ENCODE peak calls at places on chromosomes 6 and 20, in ten cellular contexts. B, Z, K, F, D, S, E, X, C and N are unnamed samples. For H3K4me1, the result is how much of the 10 kb centered on the place peaks cover.

GRCh38 chr20:59676877-59677140 is 72.5 kb downstream of the PHACTR3 start:
- DNase-seq in C (no peak), B (no peak), F (no peak), Z (no peak), S (no peak), X (no peak), D (no peak), K (no peak), E (no peak), N (no peak)

GRCh38 chr6:149856256-149856994 is 7.7 kb downstream of the LRP11 start:
- DNase-seq in E (no peak), B (no peak), C (peak), S (no peak), Z (no peak), D (peak), F (no peak), K (no peak), X (no peak), N (no peak)

GRCh38 chr6:111534366-111534765 is 51.3 kb upstream of the REV3L start:
- DNase-seq in E (no peak), Z (no peak), K (peak), X (peak), S (peak), C (no peak), B (peak), F (no peak), D (peak), N (peak)

GRCh38 chr6:129608886-129609540 is 101.0 kb downstream of the ARHGAP18 start:
- DNase-seq in Z (no peak), C (no peak), S (no peak), D (no peak), E (no peak), B (no peak), X (no peak), F (no peak), K (no peak), N (no peak)

GRCh38 chr6:89921691-89922090 is 27.4 kb downstream of the GJA10 start:
- DNase-seq in X (no peak), K (no peak), D (peak), Z (no peak), C (no peak), S (peak), B (no peak), E (no peak), F (no peak), N (no peak)

GRCh38 chr20:32449890-32450401 is 91.8 kb downstream of the ASXL1 start:
- DNase-seq in B (no peak), E (no peak), D (no peak), C (no peak), K (no peak), F (no peak), Z (no peak), S (no peak), X (no peak), N (no peak)

GRCh38 chr6:17418281-17419188 is 25.1 kb downstream of the CAP2 start:
- DNase-seq in K (no peak), S (peak), F (no peak), E (no peak), Z (no peak), D (peak), C (peak), X (peak), B (peak), N (no peak)

GRCh38 chr6:139436521-139437348 is 62.3 kb upstream of the CITED2 start:
- DNase-seq in C (no peak), D (peak), F (no peak), B (no peak), E (no peak), X (no peak), Z (no peak), S (peak), K (no peak), N (no peak)

GRCh38 chr6:20092071-20092566 is 120.2 kb downstream of the MBOAT1 start:
- DNase-seq in K (no peak), C (peak), Z (no peak), D (peak), X (peak), B (no peak), E (no peak), S (peak), F (peak), N (no peak)

GRCh38 chr6:93419304-93420162 is at the start of gene EPHA7:
- DNase-seq in E (peak), S (peak), Z (peak), C (peak), K (peak), B (peak), F (no peak), D (peak), X (peak), N (peak)

GRCh38 chr6:85675030-85675819 is 32.5 kb upstream of the SYNCRIP start:
- DNase-seq in K (no peak), C (no peak), E (no peak), S (peak), Z (no peak), D (peak), F (peak), X (peak), B (no peak), N (no peak)

GRCh38 chr6:2744206-2744771 is 6.4 kb downstream of the MYLK4 start:
- DNase-seq in S (no peak), D (peak), F (no peak), C (no peak), K (no peak), B (no peak), X (no peak), E (peak), Z (no peak), N (peak)

GRCh38 chr20:45114465-45115385 is at the start of gene WFDC5:
- DNase-seq in F (no peak), Z (no peak), K (no peak), D (no peak), C (no peak), E (no peak), B (no peak), X (no peak), S (peak), N (no peak)

GRCh38 chr6:3221579-3221978 is 5.9 kb downstream of the TUBB2B start:
- DNase-seq in X (no peak), E (no peak), C (no peak), K (no peak), B (no peak), S (no peak), D (no peak), F (no peak), Z (no peak), N (no peak)

GRCh38 chr20:41047975-41048305 is 19.3 kb downstream of the TOP1 start:
- DNase-seq in D (peak), K (no peak), B (no peak), S (peak), E (no peak), C (peak), F (peak), X (no peak), Z (no peak), N (no peak)

GRCh38 chr6:72446427-72446826 is 175.4 kb upstream of the KCNQ5 start:
- DNase-seq in E (no peak), D (peak), Z (no peak), B (no peak), S (no peak), F (no peak), K (no peak), X (peak), C (no peak), N (no peak)

GRCh38 chr20:63745961-63746765 is 6.6 kb downstream of the SLC2A4RG start:
- DNase-seq in E (peak), S (no peak), X (no peak), Z (no peak), B (no peak), C (no peak), F (no peak), D (no peak), K (no peak), N (no peak)

GRCh38 chr20:38049800-38050199 is 16.3 kb downstream of the RPRD1B start:
- DNase-seq in B (no peak), D (peak), X (peak), E (no peak), F (no peak), Z (no peak), S (peak), C (peak), K (no peak), N (no peak)

GRCh38 chr6:169556758-169557505 is 144.9 kb downstream of the WDR27 start:
- DNase-seq in X (no peak), Z (no peak), S (no peak), K (no peak), E (no peak), D (no peak), B (no peak), C (no peak), F (peak), N (no peak)

GRCh38 chr20:19964289-19965263 is 52.6 kb upstream of the NAA20 start:
- DNase-seq in S (peak), C (peak), Z (no peak), E (peak), X (peak), B (peak), K (peak), D (peak), F (no peak), N (no peak)

GRCh38 chr20:63283397-63284082 is 9.4 kb upstream of the COL20A1 start:
- DNase-seq in D (no peak), E (no peak), X (no peak), S (no peak), C (no peak), B (no peak), Z (no peak), F (no peak), K (no peak), N (peak)

GRCh38 chr20:57038608-57039440 is 227.6 kb downstream of the BMP7 start:
- DNase-seq in F (no peak), K (no peak), X (no peak), Z (no peak), E (no peak), D (no peak), S (no peak), B (no peak), C (no peak), N (no peak)

GRCh38 chr6:132259070-132259469 is 142.2 kb downstream of the MOXD1 start:
- DNase-seq in C (peak), F (peak), S (peak), E (no peak), D (peak), X (peak), Z (no peak), B (no peak), K (no peak), N (no peak)

GRCh38 chr6:170132561-170132991 is 158.3 kb downstream of the DLL1 start:
- DNase-seq in F (no peak), B (no peak), X (no peak), C (no peak), E (no peak), S (no peak), Z (no peak), D (no peak), K (no peak), N (no peak)

GRCh38 chr20:36606171-36607116 is 865 bp downstream of the RAB5IF start:
- DNase-seq in C (peak), D (peak), Z (no peak), E (no peak), F (peak), S (no peak), B (no peak), X (peak), K (peak), N (peak)

GRCh38 chr6:25590986-25591385 is 61.0 kb upstream of the SCGN start:
- DNase-seq in E (no peak), K (no peak), C (no peak), B (no peak), D (no peak), F (no peak), Z (no peak), S (no peak), X (no peak), N (no peak)

GRCh38 chr6:30591008-30591407 is 19.8 kb downstream of the ABCF1 start:
- DNase-seq in K (no peak), X (peak), B (no peak), F (no peak), Z (no peak), D (peak), C (no peak), E (no peak), S (peak), N (no peak)

GRCh38 chr20:56558968-56559367 is 25.9 kb downstream of the FAM209B start:
- DNase-seq in F (no peak), C (no peak), X (no peak), E (no peak), D (no peak), S (peak), K (no peak), Z (no peak), B (peak), N (peak)

GRCh38 chr6:111750753-111751684 is 122.2 kb downstream of the FYN start:
- DNase-seq in S (no peak), K (no peak), E (no peak), D (no peak), C (peak), Z (peak), X (peak), F (peak), B (no peak), N (no peak)

GRCh38 chr6:72374864-72375263 is 247.0 kb upstream of the KCNQ5 start:
- DNase-seq in D (peak), E (no peak), F (no peak), Z (no peak), K (no peak), S (peak), B (no peak), X (peak), C (no peak), N (no peak)

GRCh38 chr6:152273002-152273401 is 364.2 kb downstream of the SYNE1 start:
- DNase-seq in B (peak), K (no peak), S (peak), E (no peak), F (no peak), C (no peak), X (peak), D (peak), Z (no peak), N (no peak)

GRCh38 chr6:108655840-108656650 is 95.3 kb downstream of the FOXO3 start:
- DNase-seq in K (no peak), D (no peak), F (no peak), B (peak), C (peak), E (no peak), Z (no peak), S (no peak), X (peak), N (peak)

GRCh38 chr6:34531580-34532201 is 24.4 kb downstream of the SPDEF start:
- DNase-seq in F (peak), S (no peak), K (no peak), Z (peak), C (no peak), E (peak), X (peak), D (no peak), B (peak), N (peak)

GRCh38 chr20:50120935-50121693 is 8.2 kb upstream of the UBE2V1 start:
- DNase-seq in X (peak), F (peak), C (peak), K (peak), E (no peak), S (no peak), D (peak), B (no peak), Z (peak), N (peak)

GRCh38 chr6:101208152-101208551 is 185.4 kb upstream of the GRIK2 start:
- DNase-seq in K (no peak), F (no peak), D (no peak), B (no peak), C (no peak), S (no peak), E (no peak), Z (no peak), X (no peak), N (no peak)

GRCh38 chr6:66496659-66497058 is 789.6 kb upstream of the EYS start:
- DNase-seq in K (no peak), S (no peak), B (no peak), F (peak), Z (no peak), E (no peak), D (peak), X (no peak), C (no peak), N (no peak)

GRCh38 chr6:170099387-170099786 is 191.5 kb downstream of the DLL1 start:
- DNase-seq in F (no peak), D (no peak), C (no peak), E (peak), Z (no peak), S (no peak), X (no peak), B (no peak), K (no peak), N (peak)

GRCh38 chr6:6438286-6438685 is 117.8 kb upstream of the F13A1 start:
- DNase-seq in Z (no peak), C (no peak), F (no peak), X (no peak), B (no peak), K (no peak), D (peak), E (no peak), S (peak), N (no peak)

GRCh38 chr20:8147476-8147875 is 15.4 kb downstream of the PLCB1 start:
- DNase-seq in Z (no peak), C (no peak), D (no peak), E (no peak), X (no peak), S (no peak), F (no peak), K (no peak), B (no peak), N (no peak)

GRCh38 chr6:95431637-95432228 is 145.6 kb upstream of the MANEA start:
- DNase-seq in X (peak), K (no peak), D (peak), S (peak), Z (no peak), F (peak), C (peak), B (no peak), E (no peak), N (no peak)
- H3K4me1 ChIP-seq in X (under half), K (under half), D (under half), S (under half), Z (under half), F (under half), C (under half), B (under half), E (under half), N (under half)

GRCh38 chr6:137880633-137881521 is 13.8 kb downstream of the TNFAIP3 start:
- DNase-seq in D (no peak), E (no peak), F (no peak), S (peak), B (no peak), K (no peak), Z (no peak), X (no peak), C (no peak), N (peak)

GRCh38 chr6:137878070-137878809 is 11.2 kb downstream of the TNFAIP3 start:
- DNase-seq in C (no peak), B (no peak), K (no peak), X (no peak), Z (no peak), D (no peak), S (no peak), F (no peak), E (no peak), N (no peak)

GRCh38 chr6:137878810-137879285 is 11.8 kb downstream of the TNFAIP3 start:
- DNase-seq in Z (peak), X (no peak), C (no peak), K (peak), B (no peak), S (no peak), D (no peak), E (peak), F (no peak), N (peak)

GRCh38 chr6:137879885-137880430 is 12.9 kb downstream of the TNFAIP3 start:
- DNase-seq in D (no peak), X (no peak), S (no peak), F (no peak), Z (no peak), B (no peak), K (no peak), C (no peak), E (no peak), N (no peak)

DNA sequence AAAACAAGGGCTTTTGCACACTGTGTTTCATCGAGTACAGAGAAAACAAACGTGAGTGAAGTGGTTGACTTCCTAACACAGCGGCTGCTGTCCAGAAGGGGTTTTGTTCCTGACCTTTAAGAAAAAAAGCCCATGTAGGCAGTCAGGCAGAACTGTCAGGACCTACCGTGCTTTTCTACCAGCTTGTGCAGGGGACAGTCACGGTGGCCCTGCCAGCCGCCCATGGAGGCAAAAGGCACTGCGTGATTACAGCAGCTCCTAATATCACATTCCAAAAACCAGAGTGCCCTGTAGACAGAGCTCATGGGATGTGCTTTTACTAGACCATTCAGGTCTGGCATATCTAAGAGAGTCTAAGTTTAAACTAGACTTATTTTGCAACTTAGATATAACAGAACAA is 12.2 kb downstream of the TNFAIP3 start:
- DNase-seq in C (no peak), D (no peak), F (no peak), Z (no peak), S (no peak), X (no peak), E (no peak), B (no peak), K (no peak), N (no peak)
- H3K4me3 ChIP-seq in C (no peak), D (no peak), F (no peak), Z (no peak), S (no peak), X (no peak), E (no peak), B (no peak), K (no peak), N (no peak)

GRCh38 chr6:144214622-144215401 is 64.5 kb downstream of the STX11 start:
- DNase-seq in B (no peak), C (no peak), Z (no peak), D (no peak), X (no peak), F (no peak), E (peak), S (no peak), K (peak), N (no peak)
- H3K27ac ChIP-seq in B (peak), C (no peak), Z (no peak), D (no peak), X (peak), F (no peak), E (peak), S (no peak), K (peak), N (peak)

DNA sequence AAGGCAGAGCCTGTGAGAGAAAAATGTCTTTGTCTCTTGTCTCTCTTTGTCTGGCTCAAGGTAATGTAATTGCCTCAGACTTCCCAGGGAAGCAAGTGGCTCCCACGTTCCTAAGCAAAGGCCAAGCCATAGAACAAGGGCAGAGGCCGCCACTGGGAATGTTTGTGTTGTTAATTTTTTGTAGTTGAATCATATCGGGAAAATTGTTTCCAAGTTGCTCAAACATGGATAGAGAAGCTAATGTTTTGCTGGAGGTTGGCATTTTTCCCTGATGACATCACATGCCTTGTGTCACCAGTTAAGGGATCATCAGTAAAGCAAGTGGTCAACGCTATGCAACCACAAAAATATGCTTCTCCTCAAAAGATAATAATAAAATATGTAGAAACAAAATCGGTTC is 211.5 kb upstream of the FOXA2 start:
- DNase-seq in B (peak), C (peak), E (no peak), K (no peak), X (peak), Z (no peak), F (no peak), D (peak), S (peak), N (peak)
- H3K4me1 ChIP-seq in B (under half), C (under half), E (under half), K (under half), X (under half), Z (under half), F (under half), D (under half), S (half or more), N (under half)

GRCh38 chr20:14337400-14338171 is at the start of gene FLRT3:
- DNase-seq in E (no peak), K (peak), Z (peak), D (peak), F (peak), C (peak), S (peak), B (peak), X (peak), N (peak)
- H3K4me3 ChIP-seq in E (peak), K (peak), Z (peak), D (peak), F (no peak), C (peak), S (peak), B (peak), X (peak), N (peak)